ENCODE peak calls at places on chromosomes 12 and 14, in nine cellular contexts. Q, L, B, P, Z, J, D, C and H are unnamed samples.
A peak's percentile ranks its signal among the peaks of the same experiment; 100 is the strongest.

GRCh38 chr14:102749393-102749792 is 27.9 kb upstream of the TRAF3 start:
- DNase-seq in Z (no peak), D (no peak), L (no peak), B (no peak), C (no peak), P (no peak), J (no peak), Q (no peak), H (no peak)

GRCh38 chr14:77889971-77890442 is 90.1 kb downstream of the ADCK1 start:
- DNase-seq in Q (no peak), J (no peak), L (no peak), C (no peak), Z (no peak), P (no peak), D (no peak), B (no peak), H (no peak)

GRCh38 chr12:72296389-72296788 is 24.2 kb downstream of the TRHDE start:
- DNase-seq in L (no peak), C (peak; percentile 6), Q (no peak), Z (no peak), P (no peak), J (no peak), B (no peak), D (no peak), H (no peak)

GRCh38 chr12:57047981-57048380 is 1.9 kb downstream of the MYO1A start:
- DNase-seq in D (no peak), L (no peak), C (no peak), J (no peak), Z (no peak), P (no peak), B (no peak), Q (no peak), H (no peak)

GRCh38 chr14:105398726-105399440 is 545 bp downstream of the TEX22 start:
- DNase-seq in D (no peak), Z (no peak), L (peak; percentile 70), P (peak; percentile 42), J (no peak), Q (no peak), B (no peak), C (no peak), H (peak; percentile 21)

GRCh38 chr12:102948941-102949352 is 8.5 kb upstream of the ASCL1 start:
- DNase-seq in C (peak; percentile 47), P (peak; percentile 51), J (peak; percentile 30), Q (peak; percentile 65), D (no peak), L (peak; percentile 50), B (no peak), Z (peak; percentile 62), H (peak; percentile 38)

GRCh38 chr12:42124764-42125371 is 19.8 kb downstream of the GXYLT1 start:
- DNase-seq in J (no peak), C (no peak), Z (no peak), B (no peak), P (peak; percentile 82), D (no peak), L (no peak), Q (no peak), H (no peak)

GRCh38 chr12:124952801-124953200 is 36.1 kb downstream of the DHX37 start:
- DNase-seq in L (no peak), P (no peak), B (no peak), D (no peak), C (no peak), Q (no peak), Z (no peak), J (no peak), H (no peak)

GRCh38 chr14:77076118-77076631 is 21.9 kb upstream of the CIPC start:
- DNase-seq in Z (no peak), D (no peak), J (no peak), P (peak; percentile 69), L (no peak), Q (peak; percentile 90), B (peak; percentile 68), C (no peak), H (no peak)

GRCh38 chr14:106210650-106211049 is 684.3 kb downstream of the TMEM121 start:
- DNase-seq in B (no peak), Q (no peak), J (no peak), Z (peak; percentile 28), P (no peak), L (no peak), D (no peak), C (no peak), H (no peak)

GRCh38 chr14:24334431-24335271 is at the start of gene ADCY4:
- DNase-seq in J (no peak), Z (no peak), P (no peak), C (no peak), B (no peak), Q (peak; percentile 88), L (no peak), D (no peak), H (no peak)

GRCh38 chr14:22099942-22100763 is 426.5 kb upstream of the OR4E1 start:
- DNase-seq in B (peak; percentile 74), Q (peak; percentile 77), D (no peak), J (peak; percentile 53), C (peak; percentile 5), L (no peak), Z (no peak), P (peak; percentile 94), H (peak; percentile 41)

GRCh38 chr14:101480747-101481530 is 80.4 kb upstream of the DIO3 start:
- DNase-seq in D (no peak), L (no peak), Z (no peak), Q (no peak), B (peak; percentile 68), P (no peak), J (peak; percentile 89), C (peak; percentile 85), H (no peak)

GRCh38 chr14:101959277-101959676 is 5.1 kb upstream of the DYNC1H1 start:
- DNase-seq in P (no peak), C (no peak), B (no peak), L (no peak), D (no peak), J (no peak), Q (no peak), Z (no peak), H (no peak)

GRCh38 chr12:28583771-28584261 is 393.6 kb downstream of the CCDC91 start:
- DNase-seq in B (no peak), Z (no peak), Q (no peak), D (no peak), P (peak; percentile 4), L (no peak), C (no peak), J (no peak), H (no peak)

GRCh38 chr14:59371762-59372161 is 93.4 kb downstream of the GPR135 start:
- DNase-seq in C (no peak), P (no peak), L (no peak), Q (no peak), J (no peak), B (no peak), Z (no peak), D (no peak), H (no peak)

GRCh38 chr12:79482323-79482722 is 208.4 kb downstream of the PAWR start:
- DNase-seq in L (no peak), Z (no peak), Q (no peak), D (no peak), P (peak; percentile 60), B (no peak), J (no peak), C (no peak), H (no peak)

DNA sequence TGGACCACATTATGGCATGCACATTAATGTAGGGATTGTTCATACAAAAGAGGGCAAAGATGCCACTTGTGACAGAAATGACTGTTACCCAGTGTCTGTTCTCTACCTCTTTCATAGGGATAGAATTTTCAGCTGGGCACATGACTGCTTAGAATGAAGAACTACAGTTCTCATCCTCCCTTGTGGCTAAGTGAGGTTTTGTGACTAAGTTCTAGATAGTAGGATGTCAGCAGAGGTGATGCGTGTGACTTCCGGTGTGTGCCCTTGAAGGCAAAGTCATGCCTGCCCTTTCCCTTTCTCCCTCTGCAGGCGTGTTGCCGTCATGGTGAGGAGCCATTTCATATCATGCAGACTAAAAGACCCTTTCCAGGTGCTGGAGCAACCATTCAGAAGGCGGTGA is 99.3 kb downstream of the CACNA1C start:
- DNase-seq in J (no peak), C (no peak), B (no peak), Z (no peak), Q (no peak), L (no peak), P (no peak), D (no peak), H (no peak)
- H3K4me1 ChIP-seq in J (no peaks in the 10 kb centered on the region), C (no peaks in the 10 kb centered on the region), B (no peaks in the 10 kb centered on the region), Z (no peaks in the 10 kb centered on the region), Q (peaks cover 17% of the 10 kb centered on the region), L (no peaks in the 10 kb centered on the region), P (no peaks in the 10 kb centered on the region), D (peaks cover 25% of the 10 kb centered on the region), H (no peaks in the 10 kb centered on the region)

DNA sequence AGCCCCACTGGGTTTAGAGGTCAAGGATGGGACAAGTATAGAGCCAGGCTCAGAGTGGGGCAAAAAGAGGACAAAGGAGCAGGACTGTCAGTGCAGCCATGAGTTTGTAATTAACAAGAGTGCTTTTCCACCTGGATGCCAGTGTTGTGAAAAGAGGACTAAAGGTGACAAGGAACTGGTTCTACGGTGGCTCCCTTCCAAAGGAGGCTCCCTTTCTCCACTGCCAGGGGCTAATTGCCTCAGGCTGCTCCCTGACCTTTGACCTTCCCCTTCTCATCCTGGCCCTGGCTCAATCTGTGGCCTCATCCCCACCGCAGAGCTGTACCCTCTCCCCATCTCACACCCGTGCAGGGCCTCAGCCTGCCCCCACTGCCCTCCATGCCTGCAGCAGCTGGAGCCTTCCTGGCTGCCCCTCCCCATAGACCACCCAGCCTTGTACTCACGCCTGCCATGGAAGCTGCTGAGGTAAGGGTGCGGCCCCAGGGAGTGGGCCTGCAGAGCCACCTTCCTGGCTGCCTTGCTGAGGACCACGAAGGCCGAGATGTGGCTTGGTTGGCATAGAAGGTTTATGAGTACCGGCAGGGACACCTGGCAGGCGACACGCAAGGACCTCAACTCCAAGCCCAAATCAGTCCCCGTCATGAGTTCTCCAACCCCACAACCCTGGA is 24.8 kb upstream of the FKBP4 start:
- DNase-seq in Z (no peak), J (no peak), L (no peak), B (no peak), C (no peak), P (no peak), D (no peak), Q (no peak), H (no peak)
- H3K4me3 ChIP-seq in Z (no peak overlapping the region), J (no peak overlapping the region), L (no peak overlapping the region), B (no peak overlapping the region), C (no peak overlapping the region), P (no peak overlapping the region), D (no peak overlapping the region), Q (no peak overlapping the region), H (no peak overlapping the region)

DNA sequence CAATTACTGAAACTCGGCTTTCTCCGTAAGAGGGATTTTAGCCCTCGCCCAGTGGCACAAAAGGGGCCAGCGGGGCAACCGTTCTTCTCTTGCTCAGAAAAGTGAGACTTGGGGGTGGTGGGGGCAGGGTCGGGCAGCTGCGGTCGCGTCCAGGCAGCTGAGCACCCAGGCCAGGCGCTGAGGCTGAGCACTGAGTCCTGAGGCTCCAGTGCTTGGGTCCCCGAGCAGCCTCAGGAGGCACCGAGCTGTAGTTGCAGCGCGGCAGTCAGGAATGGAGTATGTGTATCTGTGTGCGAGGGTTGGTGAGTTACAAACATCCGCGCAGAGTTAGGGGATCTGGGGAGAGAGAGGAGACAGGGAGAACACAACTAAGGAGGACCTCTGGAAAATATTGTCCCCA is 4.1 kb upstream of the HOXC6 start:
- DNase-seq in P (no peak), Z (no peak), Q (no peak), C (no peak), J (no peak), D (no peak), L (no peak), B (no peak), H (no peak)
- H3K4me1 ChIP-seq in P (no peaks in the 10 kb centered on the region), Z (no peaks in the 10 kb centered on the region), Q (peaks cover 1% of the 10 kb centered on the region), C (peaks cover 40% of the 10 kb centered on the region), J (peaks cover 91% of the 10 kb centered on the region), D (peaks cover 34% of the 10 kb centered on the region), L (peaks cover 30% of the 10 kb centered on the region), B (no peaks in the 10 kb centered on the region), H (peaks cover 5% of the 10 kb centered on the region)

GRCh38 chr14:100371773-100372172 is 48.6 kb downstream of the SLC25A47 start:
- DNase-seq in D (no peak), L (no peak), Q (no peak), P (peak; percentile 97), Z (no peak), C (no peak), J (no peak), B (no peak), H (no peak)
- H3K4me3 ChIP-seq in D (no peak overlapping the region), L (peak overlapping the region; percentile 18), Q (peak overlapping the region; percentile 12), P (no peak overlapping the region), Z (no peak overlapping the region), C (no peak overlapping the region), J (no peak overlapping the region), B (no peak overlapping the region), H (no peak overlapping the region)